ENCODE peak calls at places on chromosomes 16 and 17, in eight cellular contexts. One of them, this sample, is unnamed.

GRCh38 chr16:56911771-56912541 is 20.0 kb upstream of the HERPUD1 start:
- DNase-seq in breast epithelium: no peak
- DNase-seq in stomach: peak
- DNase-seq in HepG2: no peak
- DNase-seq in body of pancreas: no peak
- DNase-seq in Peyer's patch: peak
- DNase-seq in GM12891: no peak
- DNase-seq in IMR-90: peak
- DNase-seq in this sample: peak

GRCh38 chr17:74402070-74402469 is 29.8 kb upstream of the GPRC5C start:
- DNase-seq in breast epithelium: no peak
- DNase-seq in stomach: no peak
- DNase-seq in HepG2: no peak
- DNase-seq in body of pancreas: no peak
- DNase-seq in Peyer's patch: no peak
- DNase-seq in GM12891: no peak
- DNase-seq in IMR-90: no peak
- DNase-seq in this sample: no peak

GRCh38 chr17:27573971-27574525 is 56.9 kb upstream of the LGALS9 start:
- DNase-seq in breast epithelium: no peak
- DNase-seq in stomach: no peak
- DNase-seq in HepG2: no peak
- DNase-seq in body of pancreas: no peak
- DNase-seq in Peyer's patch: no peak
- DNase-seq in GM12891: no peak
- DNase-seq in IMR-90: peak
- DNase-seq in this sample: no peak

GRCh38 chr16:59684911-59685310 is 950.8 kb upstream of the GOT2 start:
- DNase-seq in breast epithelium: no peak
- DNase-seq in stomach: no peak
- DNase-seq in HepG2: no peak
- DNase-seq in body of pancreas: no peak
- DNase-seq in Peyer's patch: no peak
- DNase-seq in GM12891: no peak
- DNase-seq in IMR-90: peak
- DNase-seq in this sample: no peak

GRCh38 chr17:41167561-41167960 is 460 bp downstream of the KRTAP4-3 start:
- DNase-seq in breast epithelium: no peak
- DNase-seq in stomach: no peak
- DNase-seq in HepG2: no peak
- DNase-seq in body of pancreas: no peak
- DNase-seq in Peyer's patch: no peak
- DNase-seq in GM12891: no peak
- DNase-seq in IMR-90: no peak
- DNase-seq in this sample: no peak

GRCh38 chr17:42076797-42077559 is 21.3 kb downstream of the ZNF385C start:
- DNase-seq in breast epithelium: no peak
- DNase-seq in stomach: no peak
- DNase-seq in HepG2: no peak
- DNase-seq in body of pancreas: no peak
- DNase-seq in Peyer's patch: no peak
- DNase-seq in GM12891: no peak
- DNase-seq in IMR-90: no peak
- DNase-seq in this sample: no peak

GRCh38 chr17:13931752-13932477 is 137.4 kb upstream of the COX10 start:
- DNase-seq in breast epithelium: peak
- DNase-seq in stomach: peak
- DNase-seq in HepG2: no peak
- DNase-seq in body of pancreas: peak
- DNase-seq in Peyer's patch: peak
- DNase-seq in GM12891: no peak
- DNase-seq in IMR-90: peak
- DNase-seq in this sample: no peak

GRCh38 chr16:47667956-47668355 is 206.8 kb downstream of the PHKB start:
- DNase-seq in breast epithelium: no peak
- DNase-seq in stomach: no peak
- DNase-seq in HepG2: no peak
- DNase-seq in body of pancreas: no peak
- DNase-seq in Peyer's patch: no peak
- DNase-seq in GM12891: no peak
- DNase-seq in IMR-90: peak
- DNase-seq in this sample: no peak

GRCh38 chr17:79003661-79004411 is 5.7 kb downstream of the CANT1 start:
- DNase-seq in breast epithelium: no peak
- DNase-seq in stomach: no peak
- DNase-seq in HepG2: no peak
- DNase-seq in body of pancreas: no peak
- DNase-seq in Peyer's patch: peak
- DNase-seq in GM12891: no peak
- DNase-seq in IMR-90: no peak
- DNase-seq in this sample: no peak

GRCh38 chr16:56997264-56997663 is 7.9 kb downstream of the NLRC5 start:
- DNase-seq in breast epithelium: no peak
- DNase-seq in stomach: no peak
- DNase-seq in HepG2: no peak
- DNase-seq in body of pancreas: no peak
- DNase-seq in Peyer's patch: no peak
- DNase-seq in GM12891: no peak
- DNase-seq in IMR-90: no peak
- DNase-seq in this sample: no peak

GRCh38 chr16:75296606-75297005 is 45.2 kb upstream of the BCAR1 start:
- DNase-seq in breast epithelium: no peak
- DNase-seq in stomach: no peak
- DNase-seq in HepG2: no peak
- DNase-seq in body of pancreas: peak
- DNase-seq in Peyer's patch: no peak
- DNase-seq in GM12891: no peak
- DNase-seq in IMR-90: peak
- DNase-seq in this sample: no peak

GRCh38 chr16:58970775-58971174 is 236.7 kb upstream of the GOT2 start:
- DNase-seq in breast epithelium: no peak
- DNase-seq in stomach: no peak
- DNase-seq in HepG2: no peak
- DNase-seq in body of pancreas: no peak
- DNase-seq in Peyer's patch: no peak
- DNase-seq in GM12891: no peak
- DNase-seq in IMR-90: no peak
- DNase-seq in this sample: no peak

GRCh38 chr17:29778936-29779811 is 150.9 kb downstream of the SSH2 start:
- DNase-seq in breast epithelium: peak
- DNase-seq in stomach: peak
- DNase-seq in HepG2: peak
- DNase-seq in body of pancreas: peak
- DNase-seq in Peyer's patch: peak
- DNase-seq in GM12891: peak
- DNase-seq in IMR-90: peak
- DNase-seq in this sample: peak

GRCh38 chr16:30997000-30997886 is 12.2 kb downstream of the HSD3B7 start:
- DNase-seq in breast epithelium: peak
- DNase-seq in stomach: peak
- DNase-seq in HepG2: peak
- DNase-seq in body of pancreas: peak
- DNase-seq in Peyer's patch: peak
- DNase-seq in GM12891: peak
- DNase-seq in IMR-90: peak
- DNase-seq in this sample: peak

GRCh38 chr17:72332367-72332766 is 211.5 kb downstream of the SOX9 start:
- DNase-seq in breast epithelium: no peak
- DNase-seq in stomach: no peak
- DNase-seq in HepG2: no peak
- DNase-seq in body of pancreas: no peak
- DNase-seq in Peyer's patch: no peak
- DNase-seq in GM12891: no peak
- DNase-seq in IMR-90: peak
- DNase-seq in this sample: no peak

GRCh38 chr17:57940653-57941329 is 14.4 kb downstream of the CUEDC1 start:
- DNase-seq in breast epithelium: peak
- DNase-seq in stomach: no peak
- DNase-seq in HepG2: no peak
- DNase-seq in body of pancreas: peak
- DNase-seq in Peyer's patch: no peak
- DNase-seq in GM12891: no peak
- DNase-seq in IMR-90: no peak
- DNase-seq in this sample: no peak

GRCh38 chr16:49532243-49532870 is 158.8 kb downstream of the C16orf78 start:
- DNase-seq in breast epithelium: no peak
- DNase-seq in stomach: no peak
- DNase-seq in HepG2: no peak
- DNase-seq in body of pancreas: no peak
- DNase-seq in Peyer's patch: no peak
- DNase-seq in GM12891: no peak
- DNase-seq in IMR-90: no peak
- DNase-seq in this sample: no peak

GRCh38 chr16:12366313-12366712 is 389.8 kb downstream of the SNX29 start:
- DNase-seq in breast epithelium: no peak
- DNase-seq in stomach: no peak
- DNase-seq in HepG2: no peak
- DNase-seq in body of pancreas: no peak
- DNase-seq in Peyer's patch: no peak
- DNase-seq in GM12891: no peak
- DNase-seq in IMR-90: no peak
- DNase-seq in this sample: no peak

GRCh38 chr16:12375341-12375740 is 398.8 kb downstream of the SNX29 start:
- DNase-seq in breast epithelium: no peak
- DNase-seq in stomach: no peak
- DNase-seq in HepG2: no peak
- DNase-seq in body of pancreas: no peak
- DNase-seq in Peyer's patch: no peak
- DNase-seq in GM12891: no peak
- DNase-seq in IMR-90: no peak
- DNase-seq in this sample: no peak

GRCh38 chr16:12377497-12377896 is 401.0 kb downstream of the SNX29 start:
- DNase-seq in breast epithelium: no peak
- DNase-seq in stomach: no peak
- DNase-seq in HepG2: peak
- DNase-seq in body of pancreas: no peak
- DNase-seq in Peyer's patch: no peak
- DNase-seq in GM12891: no peak
- DNase-seq in IMR-90: no peak
- DNase-seq in this sample: no peak

DNA sequence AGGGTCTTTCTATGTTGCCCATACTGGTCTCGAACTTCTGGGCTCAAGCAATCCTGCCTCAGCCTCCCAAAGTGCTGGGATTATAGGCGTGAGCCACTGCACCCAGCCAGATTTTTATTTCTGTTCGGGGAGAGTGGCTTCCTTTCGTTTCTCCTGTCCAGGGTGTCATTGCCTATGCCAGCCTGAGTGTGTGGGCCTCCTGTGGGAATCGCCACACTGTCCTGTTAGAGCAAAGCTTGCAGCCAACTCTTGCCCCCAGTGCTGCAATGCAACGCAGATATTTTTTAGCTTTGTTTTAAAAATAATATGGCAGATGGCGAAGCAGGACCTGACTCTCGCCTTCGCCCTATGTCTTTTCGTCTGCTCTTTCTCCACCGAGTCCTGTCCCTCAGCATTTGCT is 395.0 kb downstream of the SNX29 start:
- DNase-seq in breast epithelium: no peak
- DNase-seq in stomach: no peak
- DNase-seq in HepG2: no peak
- DNase-seq in body of pancreas: no peak
- DNase-seq in Peyer's patch: no peak
- DNase-seq in GM12891: no peak
- DNase-seq in IMR-90: no peak
- DNase-seq in this sample: no peak
- TF ChIP-seq POLR2A in breast epithelium: no peak
- TF ChIP-seq POLR2A in stomach: no peak
- TF ChIP-seq POLR2A in HepG2: no peak
- TF ChIP-seq POLR2A in body of pancreas: no peak
- TF ChIP-seq POLR2A in Peyer's patch: no peak
- TF ChIP-seq POLR2A in GM12891: no peak
- TF ChIP-seq POLR2A in IMR-90: no peak
- TF ChIP-seq POLR2A in this sample: no peak

DNA sequence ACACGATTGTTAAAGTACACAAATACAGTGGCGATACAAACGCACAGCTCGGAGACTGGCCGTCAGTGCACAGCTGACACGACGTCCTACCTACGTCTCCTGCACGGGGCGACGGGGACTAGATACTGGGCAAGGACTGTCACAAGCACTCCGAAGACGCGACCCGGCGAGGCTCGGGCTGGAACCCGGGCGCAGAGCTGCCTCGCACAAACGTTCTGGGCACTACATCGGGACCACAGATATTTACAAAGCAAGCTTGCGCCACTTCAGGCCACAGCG is 13.8 kb downstream of the SLC16A3 start:
- DNase-seq in breast epithelium: no peak
- DNase-seq in stomach: no peak
- DNase-seq in HepG2: no peak
- DNase-seq in body of pancreas: no peak
- DNase-seq in Peyer's patch: no peak
- DNase-seq in GM12891: no peak
- DNase-seq in IMR-90: no peak
- DNase-seq in this sample: no peak
- TF ChIP-seq POLR2A in breast epithelium: no peak
- TF ChIP-seq POLR2A in stomach: no peak
- TF ChIP-seq POLR2A in HepG2: no peak
- TF ChIP-seq POLR2A in body of pancreas: no peak
- TF ChIP-seq POLR2A in Peyer's patch: no peak
- TF ChIP-seq POLR2A in GM12891: no peak
- TF ChIP-seq POLR2A in IMR-90: no peak
- TF ChIP-seq POLR2A in this sample: no peak

DNA sequence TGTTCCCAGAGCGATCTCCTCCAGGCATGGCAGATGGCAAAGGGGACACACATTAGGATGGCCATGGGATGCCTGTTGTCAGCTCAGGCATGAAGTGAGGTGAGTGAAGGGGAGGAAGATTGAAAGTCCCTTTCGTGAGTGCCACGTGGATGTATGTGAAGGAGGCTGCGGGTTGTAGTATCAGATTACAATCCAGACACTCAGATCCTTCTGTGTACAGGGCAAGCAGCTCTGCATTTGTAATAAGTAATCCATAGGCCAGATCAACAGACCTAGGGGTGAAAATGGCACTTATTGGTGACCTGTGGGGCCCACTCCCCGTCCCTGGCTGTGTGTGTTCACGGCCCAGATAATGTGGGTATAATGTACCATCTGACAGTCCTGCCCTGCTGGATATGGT is 159.5 kb downstream of the DNAH9 start:
- DNase-seq in breast epithelium: no peak
- DNase-seq in stomach: no peak
- DNase-seq in HepG2: no peak
- DNase-seq in body of pancreas: no peak
- DNase-seq in Peyer's patch: no peak
- DNase-seq in GM12891: no peak
- DNase-seq in IMR-90: no peak
- DNase-seq in this sample: no peak
- TF ChIP-seq POLR2A in breast epithelium: no peak
- TF ChIP-seq POLR2A in stomach: no peak
- TF ChIP-seq POLR2A in HepG2: no peak
- TF ChIP-seq POLR2A in body of pancreas: no peak
- TF ChIP-seq POLR2A in Peyer's patch: no peak
- TF ChIP-seq POLR2A in GM12891: no peak
- TF ChIP-seq POLR2A in IMR-90: no peak
- TF ChIP-seq POLR2A in this sample: no peak

DNA sequence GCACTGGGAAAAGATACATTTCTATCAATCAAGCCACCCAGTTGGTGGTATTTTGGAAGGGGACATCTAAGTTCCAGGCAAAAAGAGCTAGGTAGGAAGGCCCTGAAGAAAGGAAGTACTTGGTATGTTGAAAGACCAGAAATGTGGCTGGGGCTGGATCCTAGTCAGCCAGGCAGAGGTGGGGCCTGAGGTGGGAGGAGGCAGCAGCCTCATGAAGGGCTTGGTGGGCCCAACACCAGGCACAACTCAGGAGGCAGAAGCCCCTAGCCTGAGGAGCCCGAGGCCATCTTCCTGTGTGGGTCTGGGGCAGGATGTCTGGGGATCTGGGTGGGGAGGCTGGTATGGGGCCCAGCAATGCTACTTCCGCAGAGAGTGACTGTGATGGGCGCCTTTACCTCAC is 105.9 kb downstream of the SALL1 start:
- DNase-seq in breast epithelium: no peak
- DNase-seq in stomach: no peak
- DNase-seq in HepG2: no peak
- DNase-seq in body of pancreas: no peak
- DNase-seq in Peyer's patch: no peak
- DNase-seq in GM12891: no peak
- DNase-seq in IMR-90: no peak
- DNase-seq in this sample: no peak
- TF ChIP-seq POLR2A in breast epithelium: no peak
- TF ChIP-seq POLR2A in stomach: no peak
- TF ChIP-seq POLR2A in HepG2: no peak
- TF ChIP-seq POLR2A in body of pancreas: no peak
- TF ChIP-seq POLR2A in Peyer's patch: no peak
- TF ChIP-seq POLR2A in GM12891: no peak
- TF ChIP-seq POLR2A in IMR-90: no peak
- TF ChIP-seq POLR2A in this sample: no peak

This sample was measured in H54.